ENCODE peak calls at places on chromosomes 3 and 15, in six cellular contexts. M is breast epithelium, P is A673, E is endodermal cell, T is neural progenitor cell, Q is A549. Z is an unnamed sample.

GRCh38 chr3:46730819-46731218 is 13.2 kb upstream of the PRSS50 start:
- DNase-seq in T (no peak), E (no peak), Q (no peak), P (no peak), M (no peak), Z (no peak)

GRCh38 chr3:9898467-9899229 is 4.0 kb upstream of the IL17RE start:
- DNase-seq in P (no peak), M (no peak), Q (no peak), E (no peak), T (no peak), Z (no peak)

GRCh38 chr3:183576487-183577107 is 21.1 kb upstream of the KLHL6 start:
- DNase-seq in Q (no peak), P (peak; percentile 78), M (no peak), T (peak; percentile 66), E (no peak), Z (no peak)

GRCh38 chr3:44072601-44073540 is 168.8 kb upstream of the TOPAZ1 start:
- DNase-seq in P (no peak), T (no peak), Q (no peak), M (no peak), E (no peak), Z (no peak)

GRCh38 chr15:85495542-85495941 is 115.1 kb downstream of the AKAP13 start:
- DNase-seq in P (no peak), E (no peak), M (no peak), T (no peak), Q (no peak), Z (no peak)

GRCh38 chr3:148092624-148093194 is 605.0 kb upstream of the AGTR1 start:
- DNase-seq in E (no peak), T (no peak), Q (no peak), P (peak; percentile 14), M (no peak), Z (no peak)

GRCh38 chr3:50318615-50319014 is 3.9 kb downstream of the HYAL2 start:
- DNase-seq in P (no peak), M (no peak), E (no peak), T (no peak), Q (no peak), Z (no peak)

GRCh38 chr3:138082992-138083386 is 32.4 kb downstream of the DZIP1L start:
- DNase-seq in T (no peak), P (no peak), E (no peak), M (no peak), Q (no peak), Z (no peak)

GRCh38 chr3:132016061-132017041 is 18.5 kb downstream of the CPNE4 start:
- DNase-seq in T (no peak), M (no peak), P (peak; percentile 43), Q (no peak), E (no peak), Z (no peak)
- H3K27ac ChIP-seq in T (no peak overlapping the region), M (no peak overlapping the region), P (no peak overlapping the region), Q (no peak overlapping the region), E (no peak overlapping the region), Z (no peak overlapping the region)

GRCh38 chr3:167382127-167382526 is 2.0 kb upstream of the ZBBX start:
- DNase-seq in T (no peak), P (no peak), E (no peak), M (no peak), Q (no peak), Z (no peak)

GRCh38 chr3:167375478-167375877 is 4.6 kb downstream of the ZBBX start:
- DNase-seq in E (no peak), Q (no peak), P (no peak), M (no peak), T (no peak), Z (no peak)

DNA sequence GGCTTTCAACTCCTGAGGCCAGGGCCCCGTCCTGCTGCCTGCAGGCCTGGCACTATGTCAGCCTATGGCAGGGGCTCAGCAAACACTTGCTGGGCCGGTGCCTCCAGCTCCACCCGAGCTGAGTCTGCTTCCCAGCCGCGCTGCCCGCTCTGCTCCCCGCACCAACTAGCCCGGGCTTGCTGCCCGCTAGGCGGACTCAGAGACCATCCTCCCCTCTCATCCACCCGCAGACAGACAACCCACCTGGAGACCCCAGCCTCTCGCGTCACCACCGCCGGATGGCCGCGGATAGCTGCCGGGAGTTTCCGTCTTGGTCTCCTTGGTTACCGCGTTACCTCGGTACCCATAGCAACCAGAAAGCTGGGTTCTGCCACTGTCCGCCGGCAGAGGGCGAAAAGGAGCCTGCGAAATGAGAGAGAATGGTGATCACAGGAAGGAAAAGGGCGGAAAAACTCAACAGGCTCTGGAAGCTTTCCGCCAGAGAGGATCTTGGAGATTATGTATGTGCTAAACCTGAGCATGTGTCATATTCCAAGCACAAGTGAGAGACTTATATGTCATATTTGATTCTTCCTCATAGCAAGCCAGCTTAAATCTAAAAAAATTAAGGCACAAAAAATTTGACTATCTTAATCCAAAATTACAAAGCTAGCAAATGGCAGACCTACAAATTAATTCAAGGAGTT is at the start of gene ZBBX:
- DNase-seq in Q (peak; percentile 4), P (peak; percentile 90), T (peak; percentile 96), M (peak; percentile 72), E (peak; percentile 99), Z (peak; percentile 87)
- H3K4me3 ChIP-seq in Q (peak within 1 kb of the TSS; percentile 36), P (peak within 1 kb of the TSS; percentile 38), T (peak within 1 kb of the TSS; percentile 60), M (peak within 1 kb of the TSS; percentile 36), E (peak within 1 kb of the TSS; percentile 79), Z (no peak within 1 kb of the TSS)

DNA sequence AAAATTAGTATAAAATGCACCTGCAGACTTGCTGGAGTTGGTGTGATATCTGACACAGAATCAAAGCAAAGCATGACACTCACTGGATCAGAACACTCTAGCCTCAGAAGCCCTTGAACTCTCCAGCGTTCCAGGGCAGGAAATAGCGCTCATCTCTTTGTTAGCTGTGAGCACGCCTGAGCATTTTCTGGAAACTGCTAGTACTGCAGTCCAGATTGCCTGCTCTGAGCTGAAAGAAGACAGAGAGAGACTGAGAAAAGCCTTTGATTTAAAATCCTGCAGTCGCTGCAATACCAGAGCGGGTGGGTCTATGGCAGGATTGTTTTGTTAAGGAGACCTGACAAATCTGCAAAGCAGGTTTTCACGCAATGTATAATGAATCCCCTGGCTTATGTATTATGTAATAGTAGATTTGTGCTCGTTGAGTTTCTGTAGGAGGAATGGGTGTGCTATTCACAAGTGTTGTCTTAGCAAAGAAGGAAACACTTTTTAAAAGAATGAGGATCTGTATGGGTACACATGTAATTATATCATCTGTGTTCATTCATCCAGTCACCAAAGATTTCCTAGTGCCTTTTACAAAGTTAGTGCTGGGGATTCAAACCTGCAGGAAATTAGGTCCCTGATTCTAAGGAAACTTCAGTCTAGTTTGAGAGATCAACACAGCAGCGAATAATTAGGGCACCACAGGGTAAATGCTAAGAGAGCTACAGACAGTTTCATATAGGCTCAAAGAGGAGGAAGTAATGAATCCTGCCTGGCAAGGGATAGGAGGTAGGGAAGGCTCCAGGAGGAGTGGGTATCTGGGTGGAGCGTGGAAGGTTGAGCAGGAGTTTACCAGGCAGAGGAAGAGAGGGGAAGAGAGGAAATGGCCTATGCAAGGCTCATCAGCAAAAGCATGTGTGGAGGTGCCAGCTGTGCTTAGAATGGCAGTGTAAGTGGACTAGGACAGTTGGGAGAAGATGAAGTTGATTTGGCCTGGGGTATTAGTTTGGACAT is 26.1 kb upstream of the MGLL start:
- DNase-seq in T (no peak), E (no peak), P (no peak), Q (no peak), M (no peak), Z (no peak)
- TF ChIP-seq CTCF in T (no peak), E (no peak), P (no peak), Q (no peak), M (no peak), Z (no peak)

GRCh38 chr3:171458056-171458856 is 1.9 kb downstream of the TNIK start:
- DNase-seq in M (no peak), P (no peak), T (peak; percentile 43), E (peak; percentile 80), Q (no peak), Z (no peak)
- H3K27ac ChIP-seq in M (peak overlapping the region; percentile 46), P (no peak overlapping the region), T (no peak overlapping the region), E (no peak overlapping the region), Q (no peak overlapping the region), Z (no peak overlapping the region)

DNA sequence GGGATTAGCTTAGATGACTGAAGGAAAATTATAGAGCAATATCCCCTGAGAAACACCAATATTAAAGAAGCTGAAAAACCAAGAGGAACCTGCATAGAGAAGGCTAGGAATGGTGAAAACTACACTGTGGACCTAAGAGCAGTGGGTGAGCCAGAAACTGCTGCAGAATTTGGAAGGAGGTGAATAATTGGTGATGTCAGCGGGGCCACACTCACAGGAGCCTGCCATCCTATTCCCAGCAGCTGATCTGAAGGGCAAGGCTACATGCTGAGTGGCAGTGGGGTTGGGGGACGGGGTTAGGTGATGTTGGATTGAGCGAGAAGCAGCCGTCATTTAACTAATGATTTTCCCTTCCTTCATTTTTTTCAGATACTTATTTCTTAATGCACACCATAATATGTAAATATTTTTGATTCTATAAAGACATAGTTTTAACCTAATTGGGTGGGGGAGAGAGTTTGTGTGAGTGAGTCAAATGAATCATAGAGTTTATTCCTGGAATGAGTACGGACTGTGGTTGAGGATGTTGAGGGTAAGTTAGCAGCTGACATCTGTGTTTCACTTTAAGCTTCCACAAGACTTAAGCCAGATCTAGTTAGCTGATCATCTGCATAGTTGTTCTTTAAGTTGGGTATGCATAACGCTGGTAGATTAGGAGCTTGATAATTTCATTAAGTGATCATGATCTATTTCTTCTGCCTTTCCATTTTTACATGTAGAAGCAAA is 222.8 kb downstream of the PTPRG start:
- DNase-seq in T (no peak), P (no peak), M (no peak), Q (no peak), E (peak; percentile 47), Z (no peak)
- H3K4me3 ChIP-seq in T (no peak overlapping the region), P (no peak overlapping the region), M (no peak overlapping the region), Q (no peak overlapping the region), E (no peak overlapping the region), Z (no peak overlapping the region)

GRCh38 chr3:70064194-70064787 is 64.8 kb downstream of the SAMMSON start:
- DNase-seq in M (no peak), E (no peak), Q (peak; percentile 4), P (peak; percentile 32), T (peak; percentile 47), Z (no peak)
- TF ChIP-seq CTCF in M (peak; percentile 45), E (peak; percentile 88), Q (peak; percentile 79), P (peak; percentile 52), T (peak; percentile 80), Z (peak; percentile 15)

GRCh38 chr3:14957933-14958332 is 10.6 kb downstream of the NR2C2 start:
- DNase-seq in Q (no peak), T (no peak), P (peak; percentile 18), M (no peak), E (no peak), Z (no peak)
- H3K27ac ChIP-seq in Q (no peak overlapping the region), T (no peak overlapping the region), P (no peak overlapping the region), M (no peak overlapping the region), E (no peak overlapping the region), Z (no peak overlapping the region)

GRCh38 chr15:93362821-93363220 is 273.8 kb upstream of the RGMA start:
- DNase-seq in P (no peak), E (peak; percentile 63), Q (no peak), M (no peak), T (peak; percentile 83), Z (no peak)
- H3K4me3 ChIP-seq in P (no peak overlapping the region), E (no peak overlapping the region), Q (no peak overlapping the region), M (no peak overlapping the region), T (no peak overlapping the region), Z (no peak overlapping the region)

DNA sequence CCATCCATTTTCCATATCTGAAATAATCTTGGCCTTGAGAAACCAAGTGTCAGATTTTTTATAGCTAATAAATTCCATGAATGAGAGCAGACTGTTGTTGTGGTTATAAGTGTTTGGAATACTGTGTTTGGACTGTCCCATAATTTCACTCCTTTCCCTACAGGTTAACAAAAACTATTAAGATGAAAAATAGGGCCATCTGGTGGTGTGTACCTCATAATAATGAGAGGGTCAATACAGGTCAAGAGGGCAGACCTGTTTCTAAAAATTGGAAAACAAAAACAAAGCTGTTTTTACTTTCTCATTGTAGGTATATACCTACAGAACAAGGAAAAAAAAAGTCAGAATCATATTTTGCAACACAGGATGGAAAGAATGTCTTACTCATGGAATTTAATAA is 553.8 kb upstream of the SGO1 start:
- DNase-seq in E (no peak), T (no peak), Q (no peak), M (no peak), P (no peak), Z (no peak)
- TF ChIP-seq CTCF in E (no peak), T (peak; percentile 11), Q (no peak), M (no peak), P (no peak), Z (no peak)